ENCODE peak calls at places on chromosomes 11 and 22, in five cellular contexts. S, X, G, T and W are unnamed samples.
A peak's percentile ranks its signal among the peaks of the same experiment; 100 is the strongest.

GRCh38 chr11:63622318-63622717 is 8.1 kb upstream of the PLAAT3 start:
- DNase-seq in S (no peak), X (no peak), G (peak; percentile 33), T (no peak), W (no peak)

GRCh38 chr22:29706493-29706892 is 13.3 kb upstream of the CABP7 start:
- DNase-seq in S (peak; percentile 55), X (no peak), G (no peak), T (no peak), W (no peak)

GRCh38 chr11:120170741-120171261 is 32.9 kb upstream of the TRIM29 start:
- DNase-seq in S (no peak), X (no peak), G (no peak), T (no peak), W (no peak)

GRCh38 chr11:119532551-119532950 is 109.6 kb upstream of the THY1 start:
- DNase-seq in S (no peak), X (no peak), G (no peak), T (no peak), W (no peak)

GRCh38 chr11:326842-327580 is 6.4 kb upstream of the IFITM3 start:
- DNase-seq in S (no peak), X (no peak), G (no peak), T (peak; percentile 63), W (no peak)

GRCh38 chr11:61497473-61497872 is 11.1 kb upstream of the LRRC10B start:
- DNase-seq in S (no peak), X (no peak), G (no peak), T (no peak), W (no peak)

GRCh38 chr22:43298062-43298801 is 44.9 kb downstream of the SCUBE1 start:
- DNase-seq in S (no peak), X (no peak), G (no peak), T (no peak), W (no peak)

GRCh38 chr11:121473064-121473777 is 20.5 kb upstream of the SORL1-AS1 start:
- DNase-seq in S (no peak), X (no peak), G (no peak), T (peak; percentile 67), W (no peak)

GRCh38 chr11:118338637-118339061 is 3.9 kb downstream of the CD3D start:
- DNase-seq in S (no peak), X (no peak), G (no peak), T (no peak), W (peak; percentile 18)

GRCh38 chr11:1300569-1301187 is 8.8 kb downstream of the TOLLIP start:
- DNase-seq in S (no peak), X (no peak), G (no peak), T (no peak), W (no peak)

GRCh38 chr11:24348908-24349307 is 147.9 kb upstream of the LUZP2 start:
- DNase-seq in S (no peak), X (no peak), G (no peak), T (no peak), W (no peak)

GRCh38 chr22:24104307-24105017 is 76.8 kb upstream of the SUSD2 start:
- DNase-seq in S (no peak), X (no peak), G (no peak), T (no peak), W (no peak)

GRCh38 chr22:42229455-42230149 is 40.9 kb downstream of the TCF20 start:
- DNase-seq in S (no peak), X (no peak), G (no peak), T (peak; percentile 2), W (no peak)